ENCODE peak calls at places on chromosomes 3 and 15, in nine cellular contexts. K is GM23338, Q is breast epithelium, U is RWPE1, G is GM12878, L is lower lobe of right lung, B is HFF-Myc, E is H1, I is K562. Y is an unnamed sample.

GRCh38 chr3:66095295-66096001 is 56.7 kb upstream of the MAGI1 start:
- DNase-seq in K (no peak), I (no peak), U (no peak), E (no peak), B (no peak), L (no peak), G (no peak), Q (no peak), Y (no peak)

GRCh38 chr3:131221731-131222130 is 159.8 kb upstream of the NUDT16 start:
- DNase-seq in I (no peak), L (no peak), U (peak), K (no peak), Q (no peak), E (no peak), B (no peak), G (no peak), Y (no peak)

GRCh38 chr3:136836511-136837156 is 17.7 kb downstream of the SLC35G2 start:
- DNase-seq in B (no peak), L (no peak), G (no peak), E (no peak), Q (no peak), U (no peak), I (no peak), K (no peak), Y (no peak)

GRCh38 chr3:162512488-162512887 is 1015.9 kb downstream of the OTOL1 start:
- DNase-seq in Q (no peak), U (no peak), L (no peak), E (no peak), G (no peak), B (no peak), I (no peak), K (no peak), Y (no peak)

GRCh38 chr3:124397088-124397487 is 333.2 kb upstream of the UMPS start:
- DNase-seq in I (no peak), E (no peak), G (no peak), U (peak), K (no peak), Q (no peak), L (no peak), B (no peak), Y (no peak)

GRCh38 chr15:67383903-67384302 is 129.3 kb downstream of the IQCH start:
- DNase-seq in L (no peak), B (no peak), G (no peak), I (no peak), K (no peak), E (no peak), U (no peak), Q (no peak), Y (no peak)

GRCh38 chr3:128152419-128153155 is 694 bp upstream of the EEFSEC start:
- DNase-seq in K (peak), E (no peak), U (no peak), L (no peak), B (no peak), G (no peak), Q (no peak), I (peak), Y (no peak)

GRCh38 chr3:30749230-30749629 is 142.8 kb downstream of the TGFBR2 start:
- DNase-seq in K (no peak), Q (no peak), U (no peak), G (no peak), I (no peak), E (no peak), L (no peak), B (no peak), Y (no peak)

GRCh38 chr15:67794832-67795574 is 30.3 kb upstream of the SKOR1 start:
- DNase-seq in Q (no peak), L (no peak), K (no peak), G (no peak), I (peak), U (no peak), B (no peak), E (no peak), Y (no peak)

GRCh38 chr3:42872718-42873117 is 3.0 kb downstream of the CYP8B1 start:
- DNase-seq in L (no peak), Q (no peak), K (no peak), G (no peak), B (no peak), I (no peak), E (no peak), U (no peak), Y (no peak)

GRCh38 chr3:44914936-44915335 is 40.5 kb downstream of the TGM4 start:
- DNase-seq in G (no peak), K (peak), I (peak), L (no peak), B (no peak), U (peak), E (no peak), Q (no peak), Y (no peak)

GRCh38 chr15:90478981-90479481 is 50.7 kb upstream of the CRTC3 start:
- DNase-seq in G (no peak), L (no peak), U (no peak), K (no peak), Q (no peak), B (no peak), E (no peak), I (no peak), Y (no peak)

GRCh38 chr3:170178631-170179030 is 2.9 kb downstream of the PHC3 start:
- DNase-seq in B (no peak), I (no peak), K (no peak), L (no peak), E (no peak), U (no peak), Q (no peak), G (no peak), Y (no peak)

GRCh38 chr15:55552926-55553325 is 35.2 kb downstream of the PYGO1 start:
- DNase-seq in E (no peak), K (peak), U (no peak), B (no peak), Q (no peak), I (no peak), L (peak), G (no peak), Y (no peak)

GRCh38 chr15:70266412-70267089 is 168.8 kb upstream of the TLE3 start:
- DNase-seq in G (no peak), U (no peak), I (no peak), K (no peak), E (no peak), L (peak), Q (no peak), B (no peak), Y (no peak)

GRCh38 chr15:68700395-68701123 is 120.1 kb downstream of the ANP32A start:
- DNase-seq in E (peak), I (no peak), L (no peak), Q (no peak), B (peak), G (no peak), U (no peak), K (peak), Y (no peak)

GRCh38 chr3:172166261-172166660 is 126.9 kb downstream of the FNDC3B start:
- DNase-seq in L (no peak), G (no peak), K (no peak), E (no peak), B (no peak), U (no peak), Q (no peak), I (no peak), Y (no peak)

GRCh38 chr15:60358935-60359672 is 38.7 kb downstream of the ANXA2 start:
- DNase-seq in I (no peak), U (no peak), K (no peak), Q (no peak), L (no peak), B (no peak), E (no peak), G (no peak), Y (no peak)

GRCh38 chr15:48393650-48394049 is 62.4 kb downstream of the DUT start:
- DNase-seq in G (no peak), Q (no peak), U (no peak), E (no peak), L (peak), K (no peak), B (no peak), I (no peak), Y (no peak)

GRCh38 chr3:170751083-170751893 is 118.7 kb downstream of the RPL22L1 start:
- DNase-seq in B (peak), L (no peak), G (no peak), E (no peak), K (no peak), I (no peak), Q (peak), U (peak), Y (no peak)

GRCh38 chr3:195269375-195270078 is 1.4 kb downstream of the XXYLT1 start:
- DNase-seq in E (no peak), K (no peak), U (no peak), Q (no peak), L (no peak), I (peak), B (no peak), G (no peak), Y (no peak)

DNA sequence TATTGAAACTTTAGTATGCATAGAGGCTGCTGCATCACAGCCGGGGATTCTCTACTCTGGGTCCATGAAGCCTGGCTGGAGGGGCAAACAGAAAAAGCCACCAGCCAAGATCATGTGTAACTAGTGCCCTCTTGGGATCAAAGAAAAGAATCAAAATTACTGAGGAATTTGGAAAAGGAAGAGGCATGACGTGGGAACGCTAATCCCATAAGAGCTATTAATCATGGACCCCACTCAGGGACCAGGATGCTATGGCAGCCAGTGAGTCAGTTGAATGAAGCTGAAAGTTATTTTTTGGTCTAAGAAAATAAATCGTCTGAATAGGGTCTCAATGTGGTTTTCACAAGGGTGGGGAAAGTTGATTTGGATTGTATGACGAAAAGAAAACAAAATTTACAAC is 1165.1 kb downstream of the ROBO2 start:
- DNase-seq in K (peak), U (peak), G (no peak), I (no peak), B (peak), E (no peak), Q (no peak), L (no peak), Y (no peak)
- TF ChIP-seq CTCF in K (peak), U (no peak), G (no peak), I (no peak), B (no peak), E (no peak), Q (no peak), L (no peak), Y (peak)

DNA sequence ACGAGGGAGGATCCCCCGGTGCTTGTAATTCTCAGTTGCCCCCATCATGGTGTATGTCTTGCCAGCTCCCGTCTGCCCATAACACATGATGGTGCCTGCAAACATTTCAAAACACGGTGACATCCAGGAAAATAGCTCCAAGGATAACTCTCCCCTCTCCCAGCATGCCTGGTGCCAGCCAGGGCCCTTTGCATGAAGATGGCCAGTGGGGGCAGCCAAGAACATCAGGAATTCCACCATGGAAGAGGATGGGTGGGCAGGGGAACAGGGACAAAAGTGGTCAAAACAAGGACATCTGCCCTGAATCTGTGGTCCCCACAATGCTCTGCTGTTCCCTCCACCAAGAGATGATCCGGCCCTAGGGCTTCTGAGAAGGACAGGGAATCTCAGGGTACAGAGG is 9.0 kb downstream of the KIF9 start:
- DNase-seq in B (no peak), Q (no peak), E (no peak), L (no peak), K (peak), G (no peak), I (no peak), U (no peak), Y (no peak)
- TF ChIP-seq CTCF in B (peak), Q (no peak), E (peak), L (no peak), K (peak), G (no peak), I (no peak), U (no peak), Y (no peak)

DNA sequence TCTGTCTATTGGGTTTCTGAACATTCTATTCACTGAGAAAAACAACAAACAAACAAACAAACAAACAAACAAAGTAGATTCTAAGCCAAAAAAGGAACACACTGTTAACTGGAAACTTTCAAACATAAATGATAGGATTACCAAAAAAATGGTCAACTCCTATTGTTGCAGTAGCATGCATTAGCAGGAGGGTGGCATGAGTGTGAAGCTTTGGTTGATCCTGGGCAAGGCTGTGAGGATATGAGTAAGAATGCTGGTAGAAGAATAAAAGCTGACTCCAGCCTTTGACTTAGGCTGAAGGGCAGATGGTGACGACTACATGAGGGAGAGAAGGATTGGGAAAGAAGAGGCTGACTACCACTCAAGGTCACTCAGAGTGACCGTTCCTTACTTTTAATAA is 810.3 kb downstream of the VGLL3 start:
- DNase-seq in Q (no peak), G (no peak), I (no peak), B (no peak), L (no peak), K (peak), E (no peak), U (peak), Y (no peak)
- TF ChIP-seq CTCF in Q (no peak), G (peak), I (no peak), B (no peak), L (no peak), K (peak), E (no peak), U (peak), Y (peak)

DNA sequence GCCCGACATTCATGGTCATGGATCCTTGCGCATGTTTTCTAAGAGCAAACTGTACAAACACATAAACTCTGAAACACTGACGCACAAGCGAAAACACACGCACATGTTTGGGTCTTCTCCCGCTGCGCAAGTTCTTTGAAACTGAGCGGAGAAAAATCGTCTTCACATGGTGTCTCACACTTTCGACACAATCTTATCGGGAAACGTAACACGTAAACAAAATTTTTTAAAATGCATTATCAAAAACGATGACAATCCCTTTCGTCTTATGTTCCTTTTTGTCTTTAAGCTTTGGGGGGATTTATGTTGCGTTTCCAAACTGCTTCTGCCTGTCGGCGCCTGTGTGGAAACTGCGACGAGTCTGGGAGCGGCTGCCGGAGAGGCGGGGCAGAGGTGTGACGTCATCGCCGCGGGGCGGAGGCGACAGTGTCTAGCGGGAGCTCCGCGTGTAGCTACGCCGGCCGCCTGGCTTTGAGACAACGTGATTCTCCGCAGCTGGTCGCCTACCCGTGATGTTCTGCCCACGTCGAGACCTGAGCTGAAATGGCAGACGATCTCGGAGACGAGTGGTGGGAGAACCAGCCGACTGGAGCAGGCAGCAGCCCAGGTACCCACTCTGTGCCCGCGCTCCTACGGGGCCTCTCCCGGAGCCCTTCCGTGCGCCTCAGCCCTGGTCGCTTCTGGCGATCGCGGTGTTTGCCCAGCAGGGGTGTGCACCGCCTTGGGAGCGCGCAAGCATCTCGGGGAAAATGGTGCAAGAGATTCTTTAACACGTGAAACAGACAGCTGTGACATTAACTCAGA is at the start of gene CMSS1:
- DNase-seq in E (peak), Q (peak), L (peak), I (peak), B (peak), K (peak), U (peak), G (peak), Y (peak)
- TF ChIP-seq CTCF in E (no peak), Q (peak), L (peak), I (no peak), B (no peak), K (no peak), U (peak), G (peak), Y (peak)

GRCh38 chr3:134338516-134339261 is 35.6 kb downstream of the AMOTL2 start:
- DNase-seq in E (no peak), Q (peak), G (no peak), U (no peak), L (no peak), B (no peak), K (no peak), I (no peak), Y (no peak)

GRCh38 chr3:134337071-134337482 is 37.2 kb downstream of the AMOTL2 start:
- DNase-seq in E (no peak), U (no peak), I (no peak), Q (peak), B (no peak), G (no peak), L (no peak), K (no peak), Y (no peak)

GRCh38 chr3:134336587-134336986 is 37.7 kb downstream of the AMOTL2 start:
- DNase-seq in E (no peak), B (no peak), Q (no peak), U (peak), G (no peak), L (no peak), K (no peak), I (no peak), Y (no peak)

GRCh38 chr3:134338201-134338512 is 36.1 kb downstream of the AMOTL2 start:
- DNase-seq in Q (peak), I (no peak), L (no peak), U (no peak), K (no peak), E (no peak), G (no peak), B (no peak), Y (no peak)

GRCh38 chr3:134337511-134338200 is 36.6 kb downstream of the AMOTL2 start:
- DNase-seq in Q (peak), L (no peak), I (no peak), G (no peak), K (no peak), E (no peak), B (no peak), U (no peak), Y (no peak)
- TF ChIP-seq CTCF in Q (no peak), L (no peak), I (no peak), G (no peak), K (no peak), E (peak), B (no peak), U (no peak), Y (no peak)

DNA sequence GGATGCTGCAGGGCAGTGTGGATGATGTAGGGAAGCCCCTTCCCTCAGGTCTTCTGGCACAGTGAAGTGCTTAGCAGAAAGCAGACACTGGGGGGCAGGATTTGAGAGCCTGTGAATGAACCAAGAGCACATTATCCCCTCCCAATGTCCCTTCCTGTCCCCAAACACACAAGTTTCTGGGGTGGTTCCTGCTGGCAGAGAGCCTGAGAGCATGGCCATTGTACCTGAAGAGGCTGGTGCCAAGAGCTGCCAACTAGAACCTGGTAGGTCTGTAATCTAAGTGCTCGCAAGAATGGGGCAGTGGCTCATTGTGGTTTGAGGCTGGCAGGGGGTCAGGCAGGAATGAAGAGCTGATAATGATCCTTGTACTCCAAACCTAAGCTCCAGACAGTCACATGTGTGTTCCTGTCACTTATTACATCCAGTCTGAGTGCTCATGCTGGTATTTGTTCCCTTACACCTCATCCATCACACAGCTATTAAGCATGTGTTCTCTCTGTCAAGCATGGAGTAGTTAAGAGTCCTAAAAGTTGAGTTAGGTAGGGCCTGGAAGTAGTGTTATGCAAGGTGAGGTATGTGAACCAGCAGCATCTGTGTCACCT is 6.7 kb upstream of the CCR1 start:
- DNase-seq in K (peak), L (peak), E (no peak), G (no peak), U (no peak), I (peak), Q (no peak), B (no peak), Y (no peak)
- TF ChIP-seq CTCF in K (peak), L (peak), E (peak), G (peak), U (no peak), I (peak), Q (no peak), B (peak), Y (peak)

GRCh38 chr3:64561503-64561810 is 126.3 kb downstream of the ADAMTS9 start:
- DNase-seq in B (no peak), I (no peak), K (no peak), E (no peak), U (no peak), Q (no peak), G (no peak), L (no peak), Y (no peak)
- TF ChIP-seq CTCF in B (no peak), I (no peak), K (no peak), E (no peak), U (no peak), Q (no peak), G (no peak), L (no peak), Y (no peak)

GRCh38 chr3:123064914-123065313 is 1.9 kb upstream of the PDIA5 start:
- DNase-seq in K (no peak), B (no peak), I (no peak), L (no peak), G (no peak), Q (no peak), E (no peak), U (no peak), Y (no peak)
- TF ChIP-seq CTCF in K (no peak), B (no peak), I (no peak), L (no peak), G (no peak), Q (no peak), E (no peak), U (no peak), Y (no peak)

GRCh38 chr3:50246517-50246954 is 10.5 kb downstream of the GNAI2 start:
- DNase-seq in G (no peak), B (peak), K (peak), L (peak), U (peak), Q (no peak), I (peak), E (no peak), Y (no peak)
- TF ChIP-seq CTCF in G (no peak), B (no peak), K (no peak), L (peak), U (peak), Q (no peak), I (no peak), E (no peak), Y (no peak)